ENCODE peak calls at places on chromosomes 16 and 17, in seven cellular contexts. One of them, this sample, is unnamed.

GRCh38 chr16:19542138-19542821 is 13.2 kb upstream of the VPS35L start:
- DNase-seq in SK-N-SH: no peak
- DNase-seq in H1: no peak
- DNase-seq in GM12878: no peak
- DNase-seq in K562: no peak
- DNase-seq in HCT116: no peak
- DNase-seq in HepG2: peak; percentile 98
- DNase-seq in this sample: no peak

GRCh38 chr17:56699186-56699895 is 105.8 kb downstream of the NOG start:
- DNase-seq in SK-N-SH: peak; percentile 38
- DNase-seq in H1: peak; percentile 78
- DNase-seq in GM12878: no peak
- DNase-seq in K562: no peak
- DNase-seq in HCT116: peak; percentile 98
- DNase-seq in HepG2: no peak
- DNase-seq in this sample: peak; percentile 93

GRCh38 chr16:8571061-8571596 is 19.2 kb downstream of the TMEM114 start:
- DNase-seq in SK-N-SH: no peak
- DNase-seq in H1: no peak
- DNase-seq in GM12878: no peak
- DNase-seq in K562: no peak
- DNase-seq in HCT116: no peak
- DNase-seq in HepG2: peak; percentile 94
- DNase-seq in this sample: peak; percentile 63

GRCh38 chr16:47664653-47665325 is 203.7 kb downstream of the PHKB start:
- DNase-seq in SK-N-SH: no peak
- DNase-seq in H1: no peak
- DNase-seq in GM12878: no peak
- DNase-seq in K562: no peak
- DNase-seq in HCT116: no peak
- DNase-seq in HepG2: peak; percentile 52
- DNase-seq in this sample: no peak

GRCh38 chr16:15636392-15636873 is 6.5 kb downstream of the MARF1 start:
- DNase-seq in SK-N-SH: no peak
- DNase-seq in H1: no peak
- DNase-seq in GM12878: no peak
- DNase-seq in K562: no peak
- DNase-seq in HCT116: no peak
- DNase-seq in HepG2: no peak
- DNase-seq in this sample: no peak

GRCh38 chr17:79811036-79811887 is 14.4 kb upstream of the CBX8 start:
- DNase-seq in SK-N-SH: peak; percentile 97
- DNase-seq in H1: no peak
- DNase-seq in GM12878: no peak
- DNase-seq in K562: peak; percentile 76
- DNase-seq in HCT116: peak; percentile 50
- DNase-seq in HepG2: peak; percentile 64
- DNase-seq in this sample: no peak

GRCh38 chr16:50146479-50147435 is 6.3 kb upstream of the TENT4B start:
- DNase-seq in SK-N-SH: no peak
- DNase-seq in H1: no peak
- DNase-seq in GM12878: no peak
- DNase-seq in K562: no peak
- DNase-seq in HCT116: no peak
- DNase-seq in HepG2: no peak
- DNase-seq in this sample: no peak

GRCh38 chr17:17840751-17841591 is 4.2 kb upstream of the SREBF1 start:
- DNase-seq in SK-N-SH: no peak
- DNase-seq in H1: no peak
- DNase-seq in GM12878: no peak
- DNase-seq in K562: no peak
- DNase-seq in HCT116: no peak
- DNase-seq in HepG2: peak; percentile 35
- DNase-seq in this sample: no peak

GRCh38 chr17:27381007-27381501 is 75.2 kb upstream of the KSR1 start:
- DNase-seq in SK-N-SH: peak; percentile 89
- DNase-seq in H1: peak; percentile 68
- DNase-seq in GM12878: peak; percentile 27
- DNase-seq in K562: peak; percentile 93
- DNase-seq in HCT116: peak; percentile 74
- DNase-seq in HepG2: peak; percentile 75
- DNase-seq in this sample: peak; percentile 59

GRCh38 chr17:48640858-48641180 is 14.7 kb upstream of the HOXB9 start:
- DNase-seq in SK-N-SH: no peak
- DNase-seq in H1: no peak
- DNase-seq in GM12878: no peak
- DNase-seq in K562: no peak
- DNase-seq in HCT116: no peak
- DNase-seq in HepG2: no peak
- DNase-seq in this sample: no peak

GRCh38 chr17:62692721-62693431 is 65.4 kb downstream of the MRC2 start:
- DNase-seq in SK-N-SH: peak; percentile 82
- DNase-seq in H1: no peak
- DNase-seq in GM12878: no peak
- DNase-seq in K562: peak; percentile 94
- DNase-seq in HCT116: no peak
- DNase-seq in HepG2: peak; percentile 24
- DNase-seq in this sample: no peak

GRCh38 chr17:1077536-1078061 is 80.7 kb downstream of the TIMM22 start:
- DNase-seq in SK-N-SH: no peak
- DNase-seq in H1: no peak
- DNase-seq in GM12878: no peak
- DNase-seq in K562: no peak
- DNase-seq in HCT116: no peak
- DNase-seq in HepG2: no peak
- DNase-seq in this sample: no peak

GRCh38 chr16:80614908-80615696 is 74.3 kb downstream of the DYNLRB2 start:
- DNase-seq in SK-N-SH: no peak
- DNase-seq in H1: no peak
- DNase-seq in GM12878: no peak
- DNase-seq in K562: peak; percentile 25
- DNase-seq in HCT116: peak; percentile 6
- DNase-seq in HepG2: no peak
- DNase-seq in this sample: peak; percentile 11

GRCh38 chr16:58615280-58615679 is 14.3 kb downstream of the CNOT1 start:
- DNase-seq in SK-N-SH: no peak
- DNase-seq in H1: no peak
- DNase-seq in GM12878: no peak
- DNase-seq in K562: no peak
- DNase-seq in HCT116: no peak
- DNase-seq in HepG2: no peak
- DNase-seq in this sample: no peak

GRCh38 chr17:77337150-77337549 is 196.4 kb downstream of the SEC14L1 start:
- DNase-seq in SK-N-SH: no peak
- DNase-seq in H1: no peak
- DNase-seq in GM12878: no peak
- DNase-seq in K562: no peak
- DNase-seq in HCT116: no peak
- DNase-seq in HepG2: no peak
- DNase-seq in this sample: no peak

GRCh38 chr17:41959336-41960095 is 7.1 kb upstream of the CNP start:
- DNase-seq in SK-N-SH: peak; percentile 73
- DNase-seq in H1: no peak
- DNase-seq in GM12878: no peak
- DNase-seq in K562: peak; percentile 58
- DNase-seq in HCT116: peak; percentile 27
- DNase-seq in HepG2: peak; percentile 85
- DNase-seq in this sample: no peak

GRCh38 chr17:48646183-48647102 is 20.3 kb upstream of the HOXB9 start:
- DNase-seq in SK-N-SH: peak; percentile 23
- DNase-seq in H1: no peak
- DNase-seq in GM12878: no peak
- DNase-seq in K562: peak; percentile 76
- DNase-seq in HCT116: peak; percentile 53
- DNase-seq in HepG2: no peak
- DNase-seq in this sample: no peak

GRCh38 chr17:80898706-80899105 is 92.9 kb upstream of the CHMP6 start:
- DNase-seq in SK-N-SH: no peak
- DNase-seq in H1: no peak
- DNase-seq in GM12878: no peak
- DNase-seq in K562: no peak
- DNase-seq in HCT116: no peak
- DNase-seq in HepG2: no peak
- DNase-seq in this sample: no peak

GRCh38 chr17:34391241-34391640 is 28.2 kb upstream of the CCL1 start:
- DNase-seq in SK-N-SH: no peak
- DNase-seq in H1: no peak
- DNase-seq in GM12878: no peak
- DNase-seq in K562: no peak
- DNase-seq in HCT116: no peak
- DNase-seq in HepG2: no peak
- DNase-seq in this sample: no peak

GRCh38 chr17:29763273-29763672 is 140.6 kb upstream of the CORO6 start:
- DNase-seq in SK-N-SH: no peak
- DNase-seq in H1: no peak
- DNase-seq in GM12878: no peak
- DNase-seq in K562: no peak
- DNase-seq in HCT116: no peak
- DNase-seq in HepG2: no peak
- DNase-seq in this sample: no peak

GRCh38 chr17:18158022-18158600 is 25.5 kb upstream of the ALKBH5 start:
- DNase-seq in SK-N-SH: no peak
- DNase-seq in H1: peak; percentile 93
- DNase-seq in GM12878: peak; percentile 68
- DNase-seq in K562: peak; percentile 92
- DNase-seq in HCT116: peak; percentile 86
- DNase-seq in HepG2: no peak
- DNase-seq in this sample: no peak

GRCh38 chr17:70622382-70623260 is 453.3 kb downstream of the KCNJ2 start:
- DNase-seq in SK-N-SH: peak; percentile 37
- DNase-seq in H1: peak; percentile 21
- DNase-seq in GM12878: no peak
- DNase-seq in K562: no peak
- DNase-seq in HCT116: peak; percentile 38
- DNase-seq in HepG2: no peak
- DNase-seq in this sample: no peak

GRCh38 chr17:7837375-7838290 is 3.6 kb downstream of the KDM6B start:
- DNase-seq in SK-N-SH: no peak
- DNase-seq in H1: no peak
- DNase-seq in GM12878: no peak
- DNase-seq in K562: no peak
- DNase-seq in HCT116: no peak
- DNase-seq in HepG2: peak; percentile 21
- DNase-seq in this sample: no peak

GRCh38 chr17:82267575-82268379 is 5.7 kb downstream of the CSNK1D start:
- DNase-seq in SK-N-SH: peak; percentile 66
- DNase-seq in H1: no peak
- DNase-seq in GM12878: no peak
- DNase-seq in K562: no peak
- DNase-seq in HCT116: no peak
- DNase-seq in HepG2: peak; percentile 99
- DNase-seq in this sample: no peak
- TF ChIP-seq YY1 in SK-N-SH: no peak
- TF ChIP-seq YY1 in H1: no peak
- TF ChIP-seq YY1 in GM12878: no peak
- TF ChIP-seq YY1 in K562: no peak
- TF ChIP-seq YY1 in HCT116: no peak
- TF ChIP-seq YY1 in HepG2: peak; percentile 60
- TF ChIP-seq YY1 in this sample: no peak

DNA sequence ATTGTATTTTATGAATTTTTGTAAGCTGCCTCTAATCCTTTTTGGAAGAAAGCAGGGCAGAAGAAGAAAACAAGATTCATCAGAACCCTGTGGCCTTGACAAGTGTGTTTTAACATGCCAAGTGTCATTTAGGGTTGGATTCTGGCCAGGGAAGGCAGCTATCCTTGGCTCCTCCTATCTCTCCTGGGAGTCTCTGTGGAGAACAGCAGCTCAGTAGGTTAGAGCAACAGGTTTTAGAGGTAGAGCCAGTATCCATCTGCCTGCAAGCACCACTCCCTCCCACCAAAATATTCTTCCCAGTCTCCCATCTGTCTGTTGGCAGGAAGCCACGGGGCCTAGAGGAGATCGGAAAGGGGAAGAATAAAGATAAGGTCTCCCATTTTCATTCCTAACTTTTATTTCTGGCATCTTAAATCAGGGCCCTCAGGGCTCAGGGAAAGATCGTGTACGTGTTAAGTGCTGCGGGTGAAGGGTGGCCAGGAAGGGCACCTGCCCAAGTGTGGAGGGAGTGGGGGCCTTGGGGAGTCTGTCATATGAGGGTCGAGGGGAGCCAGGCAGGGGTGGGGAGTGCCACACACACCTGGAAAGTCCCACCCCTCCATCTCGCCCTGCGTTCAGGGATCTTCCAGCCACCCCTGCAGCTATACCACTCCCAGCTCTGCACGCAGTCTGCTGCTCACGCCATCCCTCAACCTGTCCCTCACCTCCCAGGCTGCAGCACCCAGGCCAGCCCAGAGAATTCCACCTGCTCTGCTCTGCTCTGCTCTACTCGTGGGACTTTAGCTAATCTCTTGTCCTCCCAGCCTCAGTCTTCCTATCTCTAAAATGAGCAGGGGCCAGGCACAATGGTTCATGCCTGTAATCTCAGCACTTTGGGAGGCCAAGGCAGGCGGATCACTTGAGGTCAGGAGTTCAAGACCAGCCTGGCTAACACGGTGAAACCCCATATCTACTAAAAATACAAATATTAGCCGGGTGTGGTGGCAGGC is 17.1 kb upstream of the CPSF4L start:
- DNase-seq in SK-N-SH: peak; percentile 76
- DNase-seq in H1: no peak
- DNase-seq in GM12878: no peak
- DNase-seq in K562: no peak
- DNase-seq in HCT116: no peak
- DNase-seq in HepG2: no peak
- DNase-seq in this sample: no peak
- TF ChIP-seq YY1 in SK-N-SH: no peak
- TF ChIP-seq YY1 in H1: no peak
- TF ChIP-seq YY1 in GM12878: no peak
- TF ChIP-seq YY1 in K562: no peak
- TF ChIP-seq YY1 in HCT116: no peak
- TF ChIP-seq YY1 in HepG2: no peak
- TF ChIP-seq YY1 in this sample: no peak

GRCh38 chr16:86059253-86060171 is 160.6 kb downstream of the IRF8 start:
- DNase-seq in SK-N-SH: no peak
- DNase-seq in H1: no peak
- DNase-seq in GM12878: no peak
- DNase-seq in K562: no peak
- DNase-seq in HCT116: no peak
- DNase-seq in HepG2: no peak
- DNase-seq in this sample: no peak
- TF ChIP-seq YY1 in SK-N-SH: no peak
- TF ChIP-seq YY1 in H1: no peak
- TF ChIP-seq YY1 in GM12878: no peak
- TF ChIP-seq YY1 in K562: no peak
- TF ChIP-seq YY1 in HCT116: no peak
- TF ChIP-seq YY1 in HepG2: no peak
- TF ChIP-seq YY1 in this sample: no peak

DNA sequence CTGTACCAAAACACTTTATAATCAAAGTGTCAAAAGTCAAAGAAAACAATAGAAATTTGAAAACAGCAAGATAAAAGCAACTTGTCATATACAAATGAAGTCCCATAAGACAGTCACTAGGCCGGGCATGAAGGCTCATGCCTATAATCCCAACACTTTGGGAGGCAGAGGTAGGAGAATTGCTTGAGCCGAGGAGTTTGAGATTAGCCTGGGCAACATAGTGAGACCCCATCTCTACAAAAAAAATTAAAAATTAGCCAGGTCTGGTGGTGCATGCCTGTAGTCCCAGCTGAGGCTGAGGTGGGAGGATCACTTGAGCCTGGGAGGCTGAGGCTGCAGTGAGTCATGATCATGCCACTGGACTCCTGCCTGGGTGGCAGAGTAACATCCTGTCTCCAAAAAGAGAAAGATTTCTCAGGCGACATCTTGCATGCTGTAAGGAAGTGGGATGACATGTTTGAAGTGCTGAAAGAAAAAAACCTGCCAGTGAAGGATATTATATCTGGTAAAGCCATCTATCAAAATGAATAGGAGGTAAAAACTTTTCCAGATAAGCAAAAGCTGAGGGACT is 98.7 kb upstream of the NACA2 start:
- DNase-seq in SK-N-SH: no peak
- DNase-seq in H1: no peak
- DNase-seq in GM12878: no peak
- DNase-seq in K562: no peak
- DNase-seq in HCT116: no peak
- DNase-seq in HepG2: no peak
- DNase-seq in this sample: no peak
- TF ChIP-seq YY1 in SK-N-SH: no peak
- TF ChIP-seq YY1 in H1: no peak
- TF ChIP-seq YY1 in GM12878: no peak
- TF ChIP-seq YY1 in K562: no peak
- TF ChIP-seq YY1 in HCT116: no peak
- TF ChIP-seq YY1 in HepG2: no peak
- TF ChIP-seq YY1 in this sample: no peak